ENCODE peak calls at places on chromosomes 13 and 19, in ten cellular contexts. One of them, this sample, is unnamed.

GRCh38 chr19:35959040-35959967 is 23.1 kb downstream of the LRFN3 start:
- DNase-seq in ELF-1: no peak
- DNase-seq in HEK293T: peak; percentile 36
- DNase-seq in activated gamma-delta T cell: peak; percentile 58
- DNase-seq in nephron progenitor cell: peak; percentile 49
- DNase-seq in activated CD4-positive, alpha-beta T cell treated with anti-CD3 and anti-CD28 coated beads, Interleukin-2, amount 50 U/mL, for 4 hours: peak; percentile 86
- DNase-seq in stimulated activated CD4-positive, alpha-beta T cell treated with anti-CD3 and anti-CD28 coated beads, Interleukin-1b, Interleukin-23, amount 100 ng/mL, for 1 hour: peak; percentile 69
- DNase-seq in stimulated activated naive CD4-positive, alpha-beta T cell: peak; percentile 72
- DNase-seq in NCI-H774: no peak
- DNase-seq in Calu3: no peak
- DNase-seq in this sample: peak; percentile 82

GRCh38 chr19:5827891-5828660 is 11.4 kb downstream of the FUT6 start:
- DNase-seq in ELF-1: peak; percentile 98
- DNase-seq in HEK293T: peak; percentile 98
- DNase-seq in activated gamma-delta T cell: peak; percentile 88
- DNase-seq in nephron progenitor cell: peak; percentile 98
- DNase-seq in activated CD4-positive, alpha-beta T cell treated with anti-CD3 and anti-CD28 coated beads, Interleukin-2, amount 50 U/mL, for 4 hours: peak; percentile 87
- DNase-seq in stimulated activated CD4-positive, alpha-beta T cell treated with anti-CD3 and anti-CD28 coated beads, Interleukin-1b, Interleukin-23, amount 100 ng/mL, for 1 hour: peak; percentile 79
- DNase-seq in stimulated activated naive CD4-positive, alpha-beta T cell: peak; percentile 92
- DNase-seq in NCI-H774: peak; percentile 99
- DNase-seq in Calu3: peak; percentile 77
- DNase-seq in this sample: peak; percentile 97

GRCh38 chr13:74258951-74259350 is 124.7 kb upstream of the KLF12 start:
- DNase-seq in ELF-1: no peak
- DNase-seq in HEK293T: no peak
- DNase-seq in activated gamma-delta T cell: no peak
- DNase-seq in nephron progenitor cell: no peak
- DNase-seq in activated CD4-positive, alpha-beta T cell treated with anti-CD3 and anti-CD28 coated beads, Interleukin-2, amount 50 U/mL, for 4 hours: no peak
- DNase-seq in stimulated activated CD4-positive, alpha-beta T cell treated with anti-CD3 and anti-CD28 coated beads, Interleukin-1b, Interleukin-23, amount 100 ng/mL, for 1 hour: no peak
- DNase-seq in stimulated activated naive CD4-positive, alpha-beta T cell: no peak
- DNase-seq in NCI-H774: no peak
- DNase-seq in Calu3: no peak
- DNase-seq in this sample: no peak

GRCh38 chr19:16327501-16327900 is 2.9 kb downstream of the KLF2 start:
- DNase-seq in ELF-1: no peak
- DNase-seq in HEK293T: no peak
- DNase-seq in activated gamma-delta T cell: no peak
- DNase-seq in nephron progenitor cell: no peak
- DNase-seq in activated CD4-positive, alpha-beta T cell treated with anti-CD3 and anti-CD28 coated beads, Interleukin-2, amount 50 U/mL, for 4 hours: no peak
- DNase-seq in stimulated activated CD4-positive, alpha-beta T cell treated with anti-CD3 and anti-CD28 coated beads, Interleukin-1b, Interleukin-23, amount 100 ng/mL, for 1 hour: no peak
- DNase-seq in stimulated activated naive CD4-positive, alpha-beta T cell: peak; percentile 15
- DNase-seq in NCI-H774: no peak
- DNase-seq in Calu3: no peak
- DNase-seq in this sample: no peak

GRCh38 chr19:1063030-1063908 is 3.7 kb upstream of the ARHGAP45 start:
- DNase-seq in ELF-1: no peak
- DNase-seq in HEK293T: peak; percentile 75
- DNase-seq in activated gamma-delta T cell: no peak
- DNase-seq in nephron progenitor cell: peak; percentile 42
- DNase-seq in activated CD4-positive, alpha-beta T cell treated with anti-CD3 and anti-CD28 coated beads, Interleukin-2, amount 50 U/mL, for 4 hours: peak; percentile 42
- DNase-seq in stimulated activated CD4-positive, alpha-beta T cell treated with anti-CD3 and anti-CD28 coated beads, Interleukin-1b, Interleukin-23, amount 100 ng/mL, for 1 hour: no peak
- DNase-seq in stimulated activated naive CD4-positive, alpha-beta T cell: peak; percentile 76
- DNase-seq in NCI-H774: no peak
- DNase-seq in Calu3: peak; percentile 25
- DNase-seq in this sample: no peak

GRCh38 chr13:107864543-107865460 is 350.5 kb downstream of the LIG4 start:
- DNase-seq in ELF-1: peak; percentile 4
- DNase-seq in HEK293T: no peak
- DNase-seq in activated gamma-delta T cell: no peak
- DNase-seq in nephron progenitor cell: peak; percentile 72
- DNase-seq in activated CD4-positive, alpha-beta T cell treated with anti-CD3 and anti-CD28 coated beads, Interleukin-2, amount 50 U/mL, for 4 hours: no peak
- DNase-seq in stimulated activated CD4-positive, alpha-beta T cell treated with anti-CD3 and anti-CD28 coated beads, Interleukin-1b, Interleukin-23, amount 100 ng/mL, for 1 hour: no peak
- DNase-seq in stimulated activated naive CD4-positive, alpha-beta T cell: no peak
- DNase-seq in NCI-H774: peak; percentile 71
- DNase-seq in Calu3: peak; percentile 8
- DNase-seq in this sample: no peak

GRCh38 chr19:4007021-4007835 is at the start of gene PIAS4:
- DNase-seq in ELF-1: peak; percentile 97
- DNase-seq in HEK293T: peak; percentile 99
- DNase-seq in activated gamma-delta T cell: peak; percentile 96
- DNase-seq in nephron progenitor cell: peak; percentile 95
- DNase-seq in activated CD4-positive, alpha-beta T cell treated with anti-CD3 and anti-CD28 coated beads, Interleukin-2, amount 50 U/mL, for 4 hours: peak; percentile 94
- DNase-seq in stimulated activated CD4-positive, alpha-beta T cell treated with anti-CD3 and anti-CD28 coated beads, Interleukin-1b, Interleukin-23, amount 100 ng/mL, for 1 hour: peak; percentile 92
- DNase-seq in stimulated activated naive CD4-positive, alpha-beta T cell: peak; percentile 92
- DNase-seq in NCI-H774: peak; percentile 97
- DNase-seq in Calu3: peak; percentile 91
- DNase-seq in this sample: peak; percentile 98

GRCh38 chr19:32287811-32288227 is 57.6 kb upstream of the ZNF507 start:
- DNase-seq in ELF-1: peak; percentile 81
- DNase-seq in HEK293T: peak; percentile 66
- DNase-seq in activated gamma-delta T cell: no peak
- DNase-seq in nephron progenitor cell: peak; percentile 69
- DNase-seq in activated CD4-positive, alpha-beta T cell treated with anti-CD3 and anti-CD28 coated beads, Interleukin-2, amount 50 U/mL, for 4 hours: no peak
- DNase-seq in stimulated activated CD4-positive, alpha-beta T cell treated with anti-CD3 and anti-CD28 coated beads, Interleukin-1b, Interleukin-23, amount 100 ng/mL, for 1 hour: no peak
- DNase-seq in stimulated activated naive CD4-positive, alpha-beta T cell: no peak
- DNase-seq in NCI-H774: no peak
- DNase-seq in Calu3: peak; percentile 63
- DNase-seq in this sample: peak; percentile 90

GRCh38 chr19:15280915-15281683 is 48.9 kb upstream of the EPHX3 start:
- DNase-seq in ELF-1: peak; percentile 48
- DNase-seq in HEK293T: peak; percentile 58
- DNase-seq in activated gamma-delta T cell: no peak
- DNase-seq in nephron progenitor cell: no peak
- DNase-seq in activated CD4-positive, alpha-beta T cell treated with anti-CD3 and anti-CD28 coated beads, Interleukin-2, amount 50 U/mL, for 4 hours: no peak
- DNase-seq in stimulated activated CD4-positive, alpha-beta T cell treated with anti-CD3 and anti-CD28 coated beads, Interleukin-1b, Interleukin-23, amount 100 ng/mL, for 1 hour: no peak
- DNase-seq in stimulated activated naive CD4-positive, alpha-beta T cell: no peak
- DNase-seq in NCI-H774: peak; percentile 38
- DNase-seq in Calu3: peak; percentile 32
- DNase-seq in this sample: peak; percentile 94

GRCh38 chr19:33722456-33723239 is 74.0 kb upstream of the KCTD15 start:
- DNase-seq in ELF-1: peak; percentile 13
- DNase-seq in HEK293T: no peak
- DNase-seq in activated gamma-delta T cell: no peak
- DNase-seq in nephron progenitor cell: no peak
- DNase-seq in activated CD4-positive, alpha-beta T cell treated with anti-CD3 and anti-CD28 coated beads, Interleukin-2, amount 50 U/mL, for 4 hours: no peak
- DNase-seq in stimulated activated CD4-positive, alpha-beta T cell treated with anti-CD3 and anti-CD28 coated beads, Interleukin-1b, Interleukin-23, amount 100 ng/mL, for 1 hour: no peak
- DNase-seq in stimulated activated naive CD4-positive, alpha-beta T cell: no peak
- DNase-seq in NCI-H774: no peak
- DNase-seq in Calu3: no peak
- DNase-seq in this sample: peak; percentile 25

GRCh38 chr13:112203614-112204013 is 136.7 kb downstream of the SOX1 start:
- DNase-seq in ELF-1: no peak
- DNase-seq in HEK293T: no peak
- DNase-seq in activated gamma-delta T cell: no peak
- DNase-seq in nephron progenitor cell: no peak
- DNase-seq in activated CD4-positive, alpha-beta T cell treated with anti-CD3 and anti-CD28 coated beads, Interleukin-2, amount 50 U/mL, for 4 hours: no peak
- DNase-seq in stimulated activated CD4-positive, alpha-beta T cell treated with anti-CD3 and anti-CD28 coated beads, Interleukin-1b, Interleukin-23, amount 100 ng/mL, for 1 hour: no peak
- DNase-seq in stimulated activated naive CD4-positive, alpha-beta T cell: no peak
- DNase-seq in NCI-H774: no peak
- DNase-seq in Calu3: no peak
- DNase-seq in this sample: no peak

GRCh38 chr19:53333071-53333465 is 481 bp upstream of the ZNF845 start:
- DNase-seq in ELF-1: no peak
- DNase-seq in HEK293T: no peak
- DNase-seq in activated gamma-delta T cell: no peak
- DNase-seq in nephron progenitor cell: peak; percentile 55
- DNase-seq in activated CD4-positive, alpha-beta T cell treated with anti-CD3 and anti-CD28 coated beads, Interleukin-2, amount 50 U/mL, for 4 hours: peak; percentile 8
- DNase-seq in stimulated activated CD4-positive, alpha-beta T cell treated with anti-CD3 and anti-CD28 coated beads, Interleukin-1b, Interleukin-23, amount 100 ng/mL, for 1 hour: no peak
- DNase-seq in stimulated activated naive CD4-positive, alpha-beta T cell: peak; percentile 50
- DNase-seq in NCI-H774: peak; percentile 58
- DNase-seq in Calu3: no peak
- DNase-seq in this sample: peak; percentile 80

GRCh38 chr19:29328586-29328985 is 115.6 kb upstream of the UQCRFS1 start:
- DNase-seq in ELF-1: no peak
- DNase-seq in HEK293T: no peak
- DNase-seq in activated gamma-delta T cell: no peak
- DNase-seq in nephron progenitor cell: no peak
- DNase-seq in activated CD4-positive, alpha-beta T cell treated with anti-CD3 and anti-CD28 coated beads, Interleukin-2, amount 50 U/mL, for 4 hours: no peak
- DNase-seq in stimulated activated CD4-positive, alpha-beta T cell treated with anti-CD3 and anti-CD28 coated beads, Interleukin-1b, Interleukin-23, amount 100 ng/mL, for 1 hour: no peak
- DNase-seq in stimulated activated naive CD4-positive, alpha-beta T cell: no peak
- DNase-seq in NCI-H774: no peak
- DNase-seq in Calu3: no peak
- DNase-seq in this sample: peak; percentile 46

GRCh38 chr13:84776578-84776977 is 894.3 kb upstream of the SLITRK1 start:
- DNase-seq in ELF-1: no peak
- DNase-seq in HEK293T: no peak
- DNase-seq in activated gamma-delta T cell: no peak
- DNase-seq in nephron progenitor cell: no peak
- DNase-seq in activated CD4-positive, alpha-beta T cell treated with anti-CD3 and anti-CD28 coated beads, Interleukin-2, amount 50 U/mL, for 4 hours: no peak
- DNase-seq in stimulated activated CD4-positive, alpha-beta T cell treated with anti-CD3 and anti-CD28 coated beads, Interleukin-1b, Interleukin-23, amount 100 ng/mL, for 1 hour: no peak
- DNase-seq in stimulated activated naive CD4-positive, alpha-beta T cell: no peak
- DNase-seq in NCI-H774: no peak
- DNase-seq in Calu3: no peak
- DNase-seq in this sample: no peak

GRCh38 chr19:16585808-16586476 is 13.7 kb upstream of the SLC35E1 start:
- DNase-seq in ELF-1: peak; percentile 49
- DNase-seq in HEK293T: no peak
- DNase-seq in activated gamma-delta T cell: no peak
- DNase-seq in nephron progenitor cell: no peak
- DNase-seq in activated CD4-positive, alpha-beta T cell treated with anti-CD3 and anti-CD28 coated beads, Interleukin-2, amount 50 U/mL, for 4 hours: no peak
- DNase-seq in stimulated activated CD4-positive, alpha-beta T cell treated with anti-CD3 and anti-CD28 coated beads, Interleukin-1b, Interleukin-23, amount 100 ng/mL, for 1 hour: no peak
- DNase-seq in stimulated activated naive CD4-positive, alpha-beta T cell: no peak
- DNase-seq in NCI-H774: no peak
- DNase-seq in Calu3: no peak
- DNase-seq in this sample: no peak

GRCh38 chr19:56142897-56143434 is 1.9 kb downstream of the ZNF444 start:
- DNase-seq in ELF-1: no peak
- DNase-seq in HEK293T: no peak
- DNase-seq in activated gamma-delta T cell: no peak
- DNase-seq in nephron progenitor cell: no peak
- DNase-seq in activated CD4-positive, alpha-beta T cell treated with anti-CD3 and anti-CD28 coated beads, Interleukin-2, amount 50 U/mL, for 4 hours: no peak
- DNase-seq in stimulated activated CD4-positive, alpha-beta T cell treated with anti-CD3 and anti-CD28 coated beads, Interleukin-1b, Interleukin-23, amount 100 ng/mL, for 1 hour: no peak
- DNase-seq in stimulated activated naive CD4-positive, alpha-beta T cell: no peak
- DNase-seq in NCI-H774: no peak
- DNase-seq in Calu3: no peak
- DNase-seq in this sample: no peak

GRCh38 chr19:18789883-18790565 is 1.1 kb downstream of the COMP start:
- DNase-seq in ELF-1: no peak
- DNase-seq in HEK293T: peak; percentile 72
- DNase-seq in activated gamma-delta T cell: no peak
- DNase-seq in nephron progenitor cell: peak; percentile 72
- DNase-seq in activated CD4-positive, alpha-beta T cell treated with anti-CD3 and anti-CD28 coated beads, Interleukin-2, amount 50 U/mL, for 4 hours: peak; percentile 11
- DNase-seq in stimulated activated CD4-positive, alpha-beta T cell treated with anti-CD3 and anti-CD28 coated beads, Interleukin-1b, Interleukin-23, amount 100 ng/mL, for 1 hour: no peak
- DNase-seq in stimulated activated naive CD4-positive, alpha-beta T cell: peak; percentile 11
- DNase-seq in NCI-H774: no peak
- DNase-seq in Calu3: no peak
- DNase-seq in this sample: peak; percentile 92

GRCh38 chr19:29410974-29411615 is 114.7 kb upstream of the VSTM2B start:
- DNase-seq in ELF-1: no peak
- DNase-seq in HEK293T: no peak
- DNase-seq in activated gamma-delta T cell: no peak
- DNase-seq in nephron progenitor cell: no peak
- DNase-seq in activated CD4-positive, alpha-beta T cell treated with anti-CD3 and anti-CD28 coated beads, Interleukin-2, amount 50 U/mL, for 4 hours: no peak
- DNase-seq in stimulated activated CD4-positive, alpha-beta T cell treated with anti-CD3 and anti-CD28 coated beads, Interleukin-1b, Interleukin-23, amount 100 ng/mL, for 1 hour: no peak
- DNase-seq in stimulated activated naive CD4-positive, alpha-beta T cell: no peak
- DNase-seq in NCI-H774: no peak
- DNase-seq in Calu3: no peak
- DNase-seq in this sample: no peak

GRCh38 chr13:110360598-110360997 is 53.5 kb downstream of the COL4A2 start:
- DNase-seq in ELF-1: no peak
- DNase-seq in HEK293T: no peak
- DNase-seq in activated gamma-delta T cell: no peak
- DNase-seq in nephron progenitor cell: no peak
- DNase-seq in activated CD4-positive, alpha-beta T cell treated with anti-CD3 and anti-CD28 coated beads, Interleukin-2, amount 50 U/mL, for 4 hours: no peak
- DNase-seq in stimulated activated CD4-positive, alpha-beta T cell treated with anti-CD3 and anti-CD28 coated beads, Interleukin-1b, Interleukin-23, amount 100 ng/mL, for 1 hour: no peak
- DNase-seq in stimulated activated naive CD4-positive, alpha-beta T cell: no peak
- DNase-seq in NCI-H774: no peak
- DNase-seq in Calu3: no peak
- DNase-seq in this sample: peak; percentile 82

GRCh38 chr19:40692212-40692551 is 1.7 kb upstream of the NUMBL start:
- DNase-seq in ELF-1: no peak
- DNase-seq in HEK293T: no peak
- DNase-seq in activated gamma-delta T cell: no peak
- DNase-seq in nephron progenitor cell: peak; percentile 12
- DNase-seq in activated CD4-positive, alpha-beta T cell treated with anti-CD3 and anti-CD28 coated beads, Interleukin-2, amount 50 U/mL, for 4 hours: no peak
- DNase-seq in stimulated activated CD4-positive, alpha-beta T cell treated with anti-CD3 and anti-CD28 coated beads, Interleukin-1b, Interleukin-23, amount 100 ng/mL, for 1 hour: no peak
- DNase-seq in stimulated activated naive CD4-positive, alpha-beta T cell: no peak
- DNase-seq in NCI-H774: no peak
- DNase-seq in Calu3: no peak
- DNase-seq in this sample: no peak

GRCh38 chr13:25213716-25214115 is 41.6 kb upstream of the AMER2 start:
- DNase-seq in ELF-1: peak; percentile 66
- DNase-seq in HEK293T: no peak
- DNase-seq in activated gamma-delta T cell: no peak
- DNase-seq in nephron progenitor cell: no peak
- DNase-seq in activated CD4-positive, alpha-beta T cell treated with anti-CD3 and anti-CD28 coated beads, Interleukin-2, amount 50 U/mL, for 4 hours: no peak
- DNase-seq in stimulated activated CD4-positive, alpha-beta T cell treated with anti-CD3 and anti-CD28 coated beads, Interleukin-1b, Interleukin-23, amount 100 ng/mL, for 1 hour: no peak
- DNase-seq in stimulated activated naive CD4-positive, alpha-beta T cell: no peak
- DNase-seq in NCI-H774: no peak
- DNase-seq in Calu3: no peak
- DNase-seq in this sample: no peak

GRCh38 chr13:111339366-111340143 is 19.1 kb downstream of the TEX29 start:
- DNase-seq in ELF-1: no peak
- DNase-seq in HEK293T: no peak
- DNase-seq in activated gamma-delta T cell: no peak
- DNase-seq in nephron progenitor cell: no peak
- DNase-seq in activated CD4-positive, alpha-beta T cell treated with anti-CD3 and anti-CD28 coated beads, Interleukin-2, amount 50 U/mL, for 4 hours: no peak
- DNase-seq in stimulated activated CD4-positive, alpha-beta T cell treated with anti-CD3 and anti-CD28 coated beads, Interleukin-1b, Interleukin-23, amount 100 ng/mL, for 1 hour: no peak
- DNase-seq in stimulated activated naive CD4-positive, alpha-beta T cell: no peak
- DNase-seq in NCI-H774: no peak
- DNase-seq in Calu3: no peak
- DNase-seq in this sample: no peak

GRCh38 chr13:27131202-27131623 is 40.4 kb downstream of the USP12 start:
- DNase-seq in ELF-1: no peak
- DNase-seq in HEK293T: no peak
- DNase-seq in activated gamma-delta T cell: no peak
- DNase-seq in nephron progenitor cell: no peak
- DNase-seq in activated CD4-positive, alpha-beta T cell treated with anti-CD3 and anti-CD28 coated beads, Interleukin-2, amount 50 U/mL, for 4 hours: peak; percentile 53
- DNase-seq in stimulated activated CD4-positive, alpha-beta T cell treated with anti-CD3 and anti-CD28 coated beads, Interleukin-1b, Interleukin-23, amount 100 ng/mL, for 1 hour: peak; percentile 23
- DNase-seq in stimulated activated naive CD4-positive, alpha-beta T cell: no peak
- DNase-seq in NCI-H774: no peak
- DNase-seq in Calu3: peak; percentile 46
- DNase-seq in this sample: no peak